ENCODE peak calls at places on chromosomes 5 and 9, in seven cellular contexts. One of them, this sample, is unnamed.

GRCh38 chr5:180204420-180204819 is 4.6 kb downstream of the RASGEF1C start:
- DNase-seq in NT2/D1: no peak
- DNase-seq in transverse colon: no peak
- DNase-seq in PC-3: no peak
- DNase-seq in CD4-positive, alpha-beta memory T cell: no peak
- DNase-seq in colonic mucosa: no peak
- DNase-seq in tibial nerve: no peak
- DNase-seq in this sample: no peak

GRCh38 chr5:92962752-92963151 is 618.3 kb downstream of the NR2F1-AS1 start:
- DNase-seq in transverse colon: no peak
- DNase-seq in colonic mucosa: no peak
- DNase-seq in NT2/D1: no peak
- DNase-seq in PC-3: no peak
- DNase-seq in tibial nerve: no peak
- DNase-seq in CD4-positive, alpha-beta memory T cell: no peak
- DNase-seq in this sample: no peak

GRCh38 chr5:34459908-34460307 is 196.2 kb upstream of the RAI14 start:
- DNase-seq in transverse colon: no peak
- DNase-seq in PC-3: no peak
- DNase-seq in CD4-positive, alpha-beta memory T cell: no peak
- DNase-seq in tibial nerve: no peak
- DNase-seq in NT2/D1: no peak
- DNase-seq in colonic mucosa: no peak
- DNase-seq in this sample: no peak

GRCh38 chr9:22229069-22229468 is 217.6 kb upstream of the DMRTA1 start:
- DNase-seq in CD4-positive, alpha-beta memory T cell: no peak
- DNase-seq in colonic mucosa: no peak
- DNase-seq in transverse colon: no peak
- DNase-seq in PC-3: no peak
- DNase-seq in tibial nerve: no peak
- DNase-seq in NT2/D1: peak
- DNase-seq in this sample: no peak

GRCh38 chr5:34926318-34926888 is 3.0 kb upstream of the DNAJC21 start:
- DNase-seq in colonic mucosa: no peak
- DNase-seq in transverse colon: no peak
- DNase-seq in CD4-positive, alpha-beta memory T cell: no peak
- DNase-seq in PC-3: no peak
- DNase-seq in NT2/D1: no peak
- DNase-seq in tibial nerve: no peak
- DNase-seq in this sample: no peak

GRCh38 chr9:92439921-92440750 is 15.9 kb upstream of the OMD start:
- DNase-seq in colonic mucosa: no peak
- DNase-seq in tibial nerve: no peak
- DNase-seq in NT2/D1: no peak
- DNase-seq in PC-3: peak
- DNase-seq in transverse colon: no peak
- DNase-seq in CD4-positive, alpha-beta memory T cell: no peak
- DNase-seq in this sample: no peak

GRCh38 chr9:131651160-131651559 is 88.7 kb downstream of the RAPGEF1 start:
- DNase-seq in NT2/D1: no peak
- DNase-seq in CD4-positive, alpha-beta memory T cell: no peak
- DNase-seq in colonic mucosa: no peak
- DNase-seq in tibial nerve: no peak
- DNase-seq in transverse colon: no peak
- DNase-seq in PC-3: no peak
- DNase-seq in this sample: no peak

GRCh38 chr5:135979510-135979909 is 24.7 kb upstream of the LECT2 start:
- DNase-seq in CD4-positive, alpha-beta memory T cell: no peak
- DNase-seq in PC-3: no peak
- DNase-seq in colonic mucosa: no peak
- DNase-seq in transverse colon: no peak
- DNase-seq in tibial nerve: no peak
- DNase-seq in NT2/D1: no peak
- DNase-seq in this sample: no peak

GRCh38 chr9:133875131-133875530 is 117.0 kb downstream of the VAV2 start:
- DNase-seq in transverse colon: no peak
- DNase-seq in NT2/D1: no peak
- DNase-seq in colonic mucosa: no peak
- DNase-seq in tibial nerve: no peak
- DNase-seq in CD4-positive, alpha-beta memory T cell: no peak
- DNase-seq in PC-3: no peak
- DNase-seq in this sample: no peak

GRCh38 chr5:116652196-116652729 is 77.6 kb upstream of the SEMA6A start:
- DNase-seq in CD4-positive, alpha-beta memory T cell: no peak
- DNase-seq in colonic mucosa: no peak
- DNase-seq in PC-3: no peak
- DNase-seq in NT2/D1: peak
- DNase-seq in transverse colon: no peak
- DNase-seq in tibial nerve: peak
- DNase-seq in this sample: no peak
- H3K4me3 ChIP-seq in CD4-positive, alpha-beta memory T cell: no peak
- H3K4me3 ChIP-seq in colonic mucosa: no peak
- H3K4me3 ChIP-seq in PC-3: no peak
- H3K4me3 ChIP-seq in NT2/D1: no peak
- H3K4me3 ChIP-seq in transverse colon: no peak
- H3K4me3 ChIP-seq in tibial nerve: no peak
- H3K4me3 ChIP-seq in this sample: no peak

GRCh38 chr5:133969654-133970324 is 1.4 kb upstream of the C5orf15 start:
- DNase-seq in CD4-positive, alpha-beta memory T cell: no peak
- DNase-seq in PC-3: no peak
- DNase-seq in tibial nerve: no peak
- DNase-seq in transverse colon: no peak
- DNase-seq in NT2/D1: no peak
- DNase-seq in colonic mucosa: no peak
- DNase-seq in this sample: no peak
- H3K4me3 ChIP-seq in CD4-positive, alpha-beta memory T cell: peak
- H3K4me3 ChIP-seq in PC-3: no peak
- H3K4me3 ChIP-seq in tibial nerve: no peak
- H3K4me3 ChIP-seq in transverse colon: no peak
- H3K4me3 ChIP-seq in NT2/D1: no peak
- H3K4me3 ChIP-seq in colonic mucosa: no peak
- H3K4me3 ChIP-seq in this sample: no peak

GRCh38 chr5:102547659-102548058 is 48.9 kb upstream of the SLCO6A1 start:
- DNase-seq in NT2/D1: no peak
- DNase-seq in transverse colon: no peak
- DNase-seq in PC-3: no peak
- DNase-seq in colonic mucosa: no peak
- DNase-seq in CD4-positive, alpha-beta memory T cell: no peak
- DNase-seq in tibial nerve: no peak
- DNase-seq in this sample: no peak
- H3K4me3 ChIP-seq in NT2/D1: no peak
- H3K4me3 ChIP-seq in transverse colon: no peak
- H3K4me3 ChIP-seq in PC-3: no peak
- H3K4me3 ChIP-seq in colonic mucosa: no peak
- H3K4me3 ChIP-seq in CD4-positive, alpha-beta memory T cell: no peak
- H3K4me3 ChIP-seq in tibial nerve: no peak
- H3K4me3 ChIP-seq in this sample: no peak

GRCh38 chr9:122226142-122226757 is 2.5 kb downstream of the LHX6 start:
- DNase-seq in tibial nerve: no peak
- DNase-seq in NT2/D1: no peak
- DNase-seq in transverse colon: no peak
- DNase-seq in colonic mucosa: no peak
- DNase-seq in PC-3: no peak
- DNase-seq in CD4-positive, alpha-beta memory T cell: no peak
- DNase-seq in this sample: no peak

GRCh38 chr9:122228191-122228905 is 409 bp downstream of the LHX6 start:
- DNase-seq in tibial nerve: no peak
- DNase-seq in colonic mucosa: no peak
- DNase-seq in transverse colon: no peak
- DNase-seq in CD4-positive, alpha-beta memory T cell: no peak
- DNase-seq in NT2/D1: no peak
- DNase-seq in PC-3: no peak
- DNase-seq in this sample: no peak

GRCh38 chr9:122226758-122227575 is 1.8 kb downstream of the LHX6 start:
- DNase-seq in colonic mucosa: no peak
- DNase-seq in transverse colon: no peak
- DNase-seq in PC-3: no peak
- DNase-seq in NT2/D1: no peak
- DNase-seq in tibial nerve: no peak
- DNase-seq in CD4-positive, alpha-beta memory T cell: no peak
- DNase-seq in this sample: no peak

GRCh38 chr9:122228906-122229837 is at the start of gene LHX6:
- DNase-seq in NT2/D1: no peak
- DNase-seq in transverse colon: no peak
- DNase-seq in tibial nerve: no peak
- DNase-seq in colonic mucosa: no peak
- DNase-seq in CD4-positive, alpha-beta memory T cell: no peak
- DNase-seq in PC-3: peak
- DNase-seq in this sample: no peak

GRCh38 chr9:122227576-122227903 is 1.2 kb downstream of the LHX6 start:
- DNase-seq in tibial nerve: no peak
- DNase-seq in PC-3: peak
- DNase-seq in colonic mucosa: no peak
- DNase-seq in transverse colon: no peak
- DNase-seq in CD4-positive, alpha-beta memory T cell: no peak
- DNase-seq in NT2/D1: no peak
- DNase-seq in this sample: no peak
- H3K4me3 ChIP-seq in tibial nerve: no peak
- H3K4me3 ChIP-seq in PC-3: peak
- H3K4me3 ChIP-seq in colonic mucosa: no peak
- H3K4me3 ChIP-seq in transverse colon: no peak
- H3K4me3 ChIP-seq in CD4-positive, alpha-beta memory T cell: no peak
- H3K4me3 ChIP-seq in NT2/D1: peak
- H3K4me3 ChIP-seq in this sample: no peak

DNA sequence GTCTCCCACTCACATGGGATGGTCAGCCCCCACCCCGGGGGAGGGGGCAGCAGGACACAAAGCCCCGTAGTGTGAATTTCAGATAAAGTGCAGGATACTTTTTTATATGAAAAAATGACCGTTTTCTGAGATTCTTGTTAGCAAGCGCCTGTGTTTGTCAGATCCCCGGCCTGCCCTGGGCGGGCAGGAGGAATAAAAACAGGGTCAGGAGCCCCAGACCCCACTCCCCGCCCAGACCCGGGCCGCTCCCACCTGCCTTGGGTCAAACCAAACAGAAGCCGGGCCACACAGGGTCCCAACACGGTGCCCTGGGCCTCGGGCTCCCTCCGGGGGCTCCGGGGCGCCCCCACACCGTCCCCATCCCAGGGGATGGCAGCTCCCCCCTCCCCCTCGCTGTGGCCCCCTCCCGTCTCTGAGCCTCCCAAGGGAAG is 13.5 kb upstream of the NRARP start:
- DNase-seq in transverse colon: no peak
- DNase-seq in NT2/D1: no peak
- DNase-seq in colonic mucosa: no peak
- DNase-seq in PC-3: no peak
- DNase-seq in CD4-positive, alpha-beta memory T cell: no peak
- DNase-seq in tibial nerve: no peak
- DNase-seq in this sample: no peak
- H3K4me3 ChIP-seq in transverse colon: no peak
- H3K4me3 ChIP-seq in NT2/D1: peak
- H3K4me3 ChIP-seq in colonic mucosa: peak
- H3K4me3 ChIP-seq in PC-3: no peak
- H3K4me3 ChIP-seq in CD4-positive, alpha-beta memory T cell: no peak
- H3K4me3 ChIP-seq in tibial nerve: no peak
- H3K4me3 ChIP-seq in this sample: peak

GRCh38 chr5:107468286-107468685 is 202.5 kb downstream of the EFNA5 start:
- DNase-seq in PC-3: no peak
- DNase-seq in NT2/D1: no peak
- DNase-seq in tibial nerve: no peak
- DNase-seq in transverse colon: no peak
- DNase-seq in colonic mucosa: no peak
- DNase-seq in CD4-positive, alpha-beta memory T cell: no peak
- DNase-seq in this sample: no peak
- H3K4me3 ChIP-seq in PC-3: no peak
- H3K4me3 ChIP-seq in NT2/D1: no peak
- H3K4me3 ChIP-seq in tibial nerve: no peak
- H3K4me3 ChIP-seq in transverse colon: no peak
- H3K4me3 ChIP-seq in colonic mucosa: no peak
- H3K4me3 ChIP-seq in CD4-positive, alpha-beta memory T cell: no peak
- H3K4me3 ChIP-seq in this sample: no peak

DNA sequence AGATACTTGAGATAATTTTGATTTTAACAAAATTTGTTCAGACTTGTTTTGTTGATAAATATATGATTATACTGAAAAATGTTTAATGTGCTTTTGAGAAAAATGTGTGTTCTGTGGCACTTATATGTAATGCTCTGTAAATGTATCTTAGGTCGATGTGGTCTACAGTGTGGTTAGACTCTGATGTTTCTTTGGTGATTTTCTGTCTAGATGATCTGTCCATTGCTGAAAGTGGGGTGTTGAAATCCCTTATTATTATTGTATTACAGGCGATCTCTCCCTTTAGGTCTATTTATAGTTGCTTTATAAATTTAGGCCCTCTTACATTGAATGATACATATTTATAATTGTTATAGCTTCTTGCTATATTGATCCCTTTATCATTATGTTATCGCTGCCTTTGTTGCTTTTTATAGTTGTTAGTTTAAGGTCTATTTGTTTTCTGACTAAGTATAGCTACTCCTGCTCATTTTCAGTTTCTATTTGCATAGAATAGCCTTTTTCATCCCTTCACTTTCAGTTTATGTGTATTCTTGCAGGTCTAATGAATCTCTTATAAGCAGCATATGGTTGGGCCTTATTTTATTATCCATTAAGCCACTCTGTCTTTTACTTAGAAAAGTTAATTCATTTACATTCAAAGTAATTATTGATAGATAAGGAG is 124.3 kb downstream of the MRPS30 start:
- DNase-seq in CD4-positive, alpha-beta memory T cell: no peak
- DNase-seq in tibial nerve: no peak
- DNase-seq in colonic mucosa: no peak
- DNase-seq in NT2/D1: no peak
- DNase-seq in PC-3: peak
- DNase-seq in transverse colon: no peak
- DNase-seq in this sample: no peak
- H3K4me3 ChIP-seq in CD4-positive, alpha-beta memory T cell: no peak
- H3K4me3 ChIP-seq in tibial nerve: no peak
- H3K4me3 ChIP-seq in colonic mucosa: no peak
- H3K4me3 ChIP-seq in NT2/D1: no peak
- H3K4me3 ChIP-seq in PC-3: no peak
- H3K4me3 ChIP-seq in transverse colon: no peak
- H3K4me3 ChIP-seq in this sample: no peak

GRCh38 chr9:74096420-74096819 is 400.7 kb upstream of the RORB start:
- DNase-seq in NT2/D1: no peak
- DNase-seq in PC-3: no peak
- DNase-seq in CD4-positive, alpha-beta memory T cell: no peak
- DNase-seq in tibial nerve: no peak
- DNase-seq in colonic mucosa: no peak
- DNase-seq in transverse colon: no peak
- DNase-seq in this sample: no peak

GRCh38 chr9:74094766-74095165 is 402.4 kb upstream of the RORB start:
- DNase-seq in tibial nerve: no peak
- DNase-seq in colonic mucosa: no peak
- DNase-seq in transverse colon: no peak
- DNase-seq in PC-3: no peak
- DNase-seq in CD4-positive, alpha-beta memory T cell: no peak
- DNase-seq in NT2/D1: no peak
- DNase-seq in this sample: no peak

GRCh38 chr9:74095925-74096324 is 401.2 kb upstream of the RORB start:
- DNase-seq in transverse colon: no peak
- DNase-seq in PC-3: no peak
- DNase-seq in CD4-positive, alpha-beta memory T cell: no peak
- DNase-seq in NT2/D1: no peak
- DNase-seq in colonic mucosa: no peak
- DNase-seq in tibial nerve: no peak
- DNase-seq in this sample: no peak

DNA sequence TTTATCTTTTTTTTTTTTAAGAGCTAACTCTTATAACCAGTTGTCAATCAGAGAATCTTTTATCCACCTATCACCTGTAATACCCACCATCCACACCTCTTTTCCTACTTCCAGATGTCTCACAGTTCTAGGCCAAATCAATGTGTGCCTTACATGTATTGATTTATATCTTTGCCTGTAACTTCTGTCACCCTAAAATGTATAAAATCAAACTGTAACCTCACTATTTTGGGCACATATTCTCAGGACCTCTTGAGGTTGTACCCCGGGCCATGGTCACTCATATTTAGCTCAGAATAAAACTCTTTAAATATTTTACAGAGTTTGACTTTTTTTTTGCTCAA is 404.7 kb upstream of the RORB start:
- DNase-seq in tibial nerve: no peak
- DNase-seq in NT2/D1: no peak
- DNase-seq in transverse colon: no peak
- DNase-seq in CD4-positive, alpha-beta memory T cell: no peak
- DNase-seq in PC-3: no peak
- DNase-seq in colonic mucosa: no peak
- DNase-seq in this sample: no peak
- H3K4me3 ChIP-seq in tibial nerve: no peak
- H3K4me3 ChIP-seq in NT2/D1: no peak
- H3K4me3 ChIP-seq in transverse colon: no peak
- H3K4me3 ChIP-seq in CD4-positive, alpha-beta memory T cell: no peak
- H3K4me3 ChIP-seq in PC-3: no peak
- H3K4me3 ChIP-seq in colonic mucosa: no peak
- H3K4me3 ChIP-seq in this sample: no peak

This sample was measured in prostate gland.